ENCODE peak calls at places on chromosome 11, in six cellular contexts. Q is stimulated activated effector memory CD8-positive, alpha-beta T cell treated with anti-CD3 and anti-CD28 coated beads, Interleukin-12 subunit alpha, Interleukin-12 subunit beta, amount 100 ng/mL, for 72 hours; Z is T1000; Y is stromal cell of bone marrow; P is stimulated activated CD4-positive, alpha-beta T cell treated with anti-CD3 and anti-CD28 coated beads, TNF-alpha, amount 100 ng/mL, for 1 hour; C is foreskin keratinocyte. A is an unnamed sample.

GRCh38 chr11:479311-479710 is 27.7 kb downstream of the RNH1 start:
- DNase-seq in Q (no peak), C (no peak), Z (no peak), P (no peak), Y (no peak), A (no peak)

GRCh38 chr11:117239295-117239694 is 6.8 kb downstream of the RNF214 start:
- DNase-seq in P (no peak), Z (peak), C (peak), Y (peak), Q (no peak), A (no peak)

GRCh38 chr11:16607675-16608644 is 130.5 kb upstream of the C11orf58 start:
- DNase-seq in C (peak), Z (peak), Q (no peak), P (no peak), Y (peak), A (no peak)

GRCh38 chr11:59865031-59865430 is 1.3 kb downstream of the TCN1 start:
- DNase-seq in Q (no peak), Y (no peak), Z (no peak), P (no peak), C (peak), A (no peak)

GRCh38 chr11:111440416-111441205 is 61.5 kb upstream of the POU2AF1 start:
- DNase-seq in Z (no peak), P (no peak), Y (no peak), C (no peak), Q (no peak), A (no peak)

GRCh38 chr11:70568504-70569172 is 170.3 kb downstream of the CTTN start:
- DNase-seq in P (no peak), C (no peak), Y (peak), Q (no peak), Z (no peak), A (no peak)

GRCh38 chr11:27216268-27217149 is 146.5 kb downstream of the CCDC34 start:
- DNase-seq in Z (no peak), P (no peak), C (no peak), Y (no peak), Q (no peak), A (no peak)

GRCh38 chr11:36512016-36512415 is 1.9 kb upstream of the TRAF6 start:
- DNase-seq in C (peak), Z (no peak), P (no peak), Q (no peak), Y (no peak), A (no peak)

GRCh38 chr11:68770781-68771180 is 19.5 kb upstream of the TESMIN start:
- DNase-seq in Z (no peak), P (no peak), C (no peak), Q (no peak), Y (no peak), A (no peak)

GRCh38 chr11:67316882-67317364 is 13.6 kb downstream of the SSH3 start:
- DNase-seq in P (no peak), C (peak), Y (peak), Z (no peak), Q (no peak), A (no peak)

GRCh38 chr11:134535029-134536025 is 123.3 kb upstream of the B3GAT1 start:
- DNase-seq in Q (no peak), P (no peak), Z (no peak), C (no peak), Y (no peak), A (no peak)

GRCh38 chr11:2920343-2920742 is 8.9 kb downstream of the PHLDA2 start:
- DNase-seq in P (no peak), Q (no peak), Y (no peak), C (no peak), Z (no peak), A (no peak)

GRCh38 chr11:46743693-46744339 is 24.8 kb downstream of the F2 start:
- DNase-seq in Y (no peak), P (no peak), Q (no peak), Z (no peak), C (no peak), A (no peak)

GRCh38 chr11:102328748-102329147 is 11.5 kb downstream of the BIRC3 start:
- DNase-seq in P (no peak), Y (no peak), C (no peak), Z (no peak), Q (no peak), A (no peak)

GRCh38 chr11:48172818-48173609 is 43.6 kb upstream of the OR4B1 start:
- DNase-seq in Y (no peak), C (no peak), P (no peak), Q (peak), Z (no peak), A (peak)

GRCh38 chr11:3227568-3228444 is 4.4 kb downstream of the MRGPRE start:
- DNase-seq in Z (no peak), C (no peak), Q (peak), P (no peak), Y (no peak), A (no peak)

GRCh38 chr11:66002648-66003225 is 434 bp downstream of the BANF1 start:
- DNase-seq in Z (no peak), C (no peak), Y (peak), Q (no peak), P (no peak), A (peak)

GRCh38 chr11:6576471-6577373 is 26.7 kb downstream of the RRP8 start:
- DNase-seq in Y (peak), Z (no peak), P (no peak), C (no peak), Q (no peak), A (no peak)

GRCh38 chr11:8222820-8223512 is 40.7 kb downstream of the LMO1 start:
- DNase-seq in Z (no peak), Q (peak), Y (no peak), C (no peak), P (no peak), A (no peak)

GRCh38 chr11:45918331-45918941 is 759 bp upstream of the PEX16 start:
- DNase-seq in C (peak), P (no peak), Q (peak), Y (peak), Z (peak), A (peak)

GRCh38 chr11:119470316-119471266 is 47.6 kb upstream of the THY1 start:
- DNase-seq in Y (peak), P (no peak), Z (peak), Q (no peak), C (peak), A (no peak)

GRCh38 chr11:1919428-1920127 is at the start of gene TNNT3:
- DNase-seq in C (no peak), Y (no peak), Q (peak), Z (no peak), P (no peak), A (no peak)

GRCh38 chr11:65489061-65489705 is 9.7 kb upstream of the MALAT1 start:
- DNase-seq in Q (no peak), P (no peak), Z (no peak), C (no peak), Y (peak), A (no peak)

GRCh38 chr11:18731949-18732821 is 6.2 kb upstream of the IGSF22 start:
- DNase-seq in Q (peak), Y (no peak), C (peak), Z (no peak), P (no peak), A (peak)

GRCh38 chr11:126282742-126283591 is at the start of gene TIRAP:
- DNase-seq in Y (no peak), P (no peak), C (peak), Z (no peak), Q (peak), A (peak)

GRCh38 chr11:121964591-121964990 is 151.4 kb downstream of the BLID start:
- DNase-seq in Z (no peak), Q (no peak), Y (no peak), P (no peak), C (peak), A (no peak)

GRCh38 chr11:75667268-75667830 is 1.5 kb downstream of the MAP6 start:
- DNase-seq in C (peak), P (no peak), Y (no peak), Q (no peak), Z (no peak), A (no peak)

GRCh38 chr11:126544311-126545056 is 189.0 kb downstream of the ST3GAL4 start:
- DNase-seq in C (peak), Q (no peak), P (no peak), Y (no peak), Z (no peak), A (no peak)

GRCh38 chr11:111514216-111515031 is at the start of gene HOATZ:
- DNase-seq in Q (no peak), P (no peak), Y (no peak), C (no peak), Z (no peak), A (no peak)

GRCh38 chr11:43580735-43581369 is 99.7 kb upstream of the HSD17B12 start:
- DNase-seq in P (no peak), Y (no peak), C (peak), Q (no peak), Z (no peak), A (no peak)

GRCh38 chr11:115803341-115803740 is 299.1 kb upstream of the CADM1 start:
- DNase-seq in Z (no peak), P (no peak), C (no peak), Y (no peak), Q (no peak), A (no peak)

GRCh38 chr11:1760351-1761109 is 3.2 kb downstream of the CTSD start:
- DNase-seq in Y (peak), C (no peak), Q (no peak), P (no peak), Z (peak), A (no peak)

GRCh38 chr11:132177106-132177505 is 806.7 kb downstream of the NTM start:
- DNase-seq in P (no peak), Q (no peak), Z (peak), Y (peak), C (peak), A (no peak)

GRCh38 chr11:109247071-109247470 is 174.9 kb upstream of the C11orf87 start:
- DNase-seq in P (no peak), Q (no peak), Y (peak), C (peak), Z (no peak), A (no peak)